ENCODE peak calls at places on chromosome 7, in seven cellular contexts. C, F, G, J, V, E and M are unnamed samples.

GRCh38 chr7:32761451-32762320 is 129.9 kb downstream of the KBTBD2 start:
- DNase-seq in E (no peak), C (no peak), V (no peak), G (no peak), J (no peak), F (no peak), M (no peak)

GRCh38 chr7:70554646-70555045 is 577.3 kb upstream of the GALNT17 start:
- DNase-seq in G (no peak), V (no peak), C (no peak), F (no peak), J (no peak), E (no peak), M (no peak)

GRCh38 chr7:30681262-30682130 is 760 bp downstream of the CRHR2 start:
- DNase-seq in G (no peak), J (no peak), E (no peak), C (no peak), V (no peak), F (no peak), M (no peak)

GRCh38 chr7:50826371-50827172 is 43.9 kb upstream of the GRB10 start:
- DNase-seq in J (peak; percentile 59), E (no peak), V (no peak), C (peak; percentile 66), F (no peak), G (no peak), M (no peak)

GRCh38 chr7:36775061-36775631 is 50.9 kb upstream of the AOAH start:
- DNase-seq in E (no peak), G (no peak), J (no peak), C (no peak), V (no peak), F (no peak), M (no peak)

GRCh38 chr7:16416289-16417282 is 4.8 kb downstream of the CRPPA start:
- DNase-seq in F (no peak), C (no peak), G (no peak), E (no peak), J (no peak), V (no peak), M (no peak)

GRCh38 chr7:2986561-2986960 is 57.1 kb downstream of the CARD11 start:
- DNase-seq in G (no peak), E (no peak), J (no peak), V (no peak), C (no peak), F (no peak), M (no peak)

GRCh38 chr7:133248901-133249300 is 4.0 kb upstream of the EXOC4 start:
- DNase-seq in C (no peak), G (no peak), V (no peak), E (no peak), F (no peak), J (no peak), M (no peak)

GRCh38 chr7:73703985-73704639 is 15.4 kb downstream of the STX1A start:
- DNase-seq in C (no peak), J (no peak), F (no peak), V (no peak), G (no peak), E (no peak), M (no peak)

GRCh38 chr7:43646603-43647313 is 63.9 kb downstream of the STK17A start:
- DNase-seq in C (no peak), G (no peak), E (no peak), V (no peak), F (no peak), J (no peak), M (no peak)
- H3K4me1 ChIP-seq in C (peaks cover 42% of the 10 kb centered on the region), G (peaks cover 67% of the 10 kb centered on the region), E (peaks cover 9% of the 10 kb centered on the region), V (peaks cover 83% of the 10 kb centered on the region), F (peaks cover 99% of the 10 kb centered on the region), J (peaks cover 51% of the 10 kb centered on the region), M (peaks cover 93% of the 10 kb centered on the region)

GRCh38 chr7:137993395-137993743 is 8.5 kb downstream of the CREB3L2 start:
- DNase-seq in E (no peak), V (peak; percentile 10), G (no peak), F (no peak), C (no peak), J (no peak), M (no peak)

GRCh38 chr7:137996871-137997270 is 5.0 kb downstream of the CREB3L2 start:
- DNase-seq in V (no peak), J (no peak), C (no peak), E (no peak), G (no peak), F (no peak), M (no peak)

GRCh38 chr7:137998250-137998649 is 3.6 kb downstream of the CREB3L2 start:
- DNase-seq in G (no peak), F (no peak), C (no peak), J (no peak), E (no peak), V (no peak), M (no peak)

GRCh38 chr7:137994091-137994688 is 7.7 kb downstream of the CREB3L2 start:
- DNase-seq in F (no peak), V (peak; percentile 19), J (no peak), G (no peak), C (no peak), E (no peak), M (no peak)

DNA sequence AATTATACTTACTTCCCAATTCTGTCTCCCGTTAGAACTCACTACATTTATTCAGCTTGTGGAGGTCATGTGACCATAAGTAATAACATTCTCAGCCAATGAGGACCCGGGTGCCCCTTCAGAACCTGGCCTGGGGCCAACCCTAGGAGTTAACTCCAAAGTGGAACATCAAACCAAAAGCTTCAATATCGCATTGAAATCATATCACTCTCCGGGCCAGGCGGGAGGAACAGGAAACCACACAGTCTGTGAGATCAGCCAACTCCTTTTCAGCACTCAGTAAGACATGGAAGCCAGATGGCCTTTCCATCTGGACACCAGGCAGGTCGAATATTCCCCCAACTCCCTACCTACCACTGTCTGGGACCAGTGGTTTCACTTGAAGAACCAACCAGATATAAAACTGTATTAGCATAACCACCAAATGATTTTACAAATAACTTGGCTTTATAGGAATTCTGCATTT is 5.5 kb downstream of the CREB3L2 start:
- DNase-seq in G (peak; percentile 44), V (peak; percentile 51), F (no peak), E (no peak), C (no peak), J (no peak), M (no peak)
- H3K4me3 ChIP-seq in G (no peak overlapping the region), V (peak overlapping the region; percentile 21), F (no peak overlapping the region), E (no peak overlapping the region), C (peak overlapping the region; percentile 71), J (no peak overlapping the region), M (no peak overlapping the region)

DNA sequence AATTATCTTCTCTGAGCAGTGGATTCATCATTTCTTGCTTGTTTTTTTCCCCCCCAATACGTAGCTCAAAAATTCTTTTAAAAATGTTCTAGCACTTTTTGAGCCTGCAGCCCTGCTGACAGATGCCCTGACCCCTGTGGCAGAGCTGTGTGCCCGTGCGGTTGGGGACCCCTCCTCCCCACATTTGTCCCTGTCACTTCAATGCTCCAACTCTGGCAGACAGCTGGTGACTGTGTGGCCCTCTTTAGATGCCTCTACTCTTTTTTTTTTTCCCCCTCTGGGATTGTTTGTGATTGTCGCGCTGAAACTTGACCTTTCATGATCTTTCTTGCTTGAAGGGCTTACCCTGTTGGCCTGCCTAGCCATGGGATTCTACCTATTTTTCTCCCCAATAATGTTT is 214.1 kb downstream of the TMEM178B start:
- DNase-seq in F (no peak), J (no peak), E (no peak), C (no peak), V (no peak), G (no peak), M (no peak)
- H3K4me1 ChIP-seq in F (peaks cover 12% of the 10 kb centered on the region), J (no peaks in the 10 kb centered on the region), E (no peaks in the 10 kb centered on the region), C (no peaks in the 10 kb centered on the region), V (no peaks in the 10 kb centered on the region), G (no peaks in the 10 kb centered on the region), M (no peaks in the 10 kb centered on the region)

GRCh38 chr7:9192969-9193368 is 759.6 kb downstream of the NXPH1 start:
- DNase-seq in E (no peak), J (no peak), G (no peak), C (no peak), V (no peak), F (no peak), M (no peak)

GRCh38 chr7:9186730-9187129 is 753.3 kb downstream of the NXPH1 start:
- DNase-seq in C (no peak), F (no peak), E (no peak), V (no peak), G (no peak), J (no peak), M (no peak)

GRCh38 chr7:9189683-9190082 is 756.3 kb downstream of the NXPH1 start:
- DNase-seq in E (no peak), F (no peak), C (no peak), V (no peak), J (no peak), G (no peak), M (no peak)
- H3K4me3 ChIP-seq in E (no peak overlapping the region), F (no peak overlapping the region), C (no peak overlapping the region), V (no peak overlapping the region), J (no peak overlapping the region), G (no peak overlapping the region), M (no peak overlapping the region)

GRCh38 chr7:7968544-7969305 is at the start of gene GLCCI1:
- DNase-seq in V (peak; percentile 96), G (peak; percentile 97), C (peak; percentile 98), J (peak; percentile 66), F (peak; percentile 96), E (peak; percentile 98), M (peak; percentile 97)
- H3K4me1 ChIP-seq in V (peaks cover 30% of the 10 kb centered on the region), G (peaks cover 31% of the 10 kb centered on the region), C (no peaks in the 10 kb centered on the region), J (peaks cover 3% of the 10 kb centered on the region), F (peaks cover 50% of the 10 kb centered on the region), E (no peaks in the 10 kb centered on the region), M (peaks cover 35% of the 10 kb centered on the region)

DNA sequence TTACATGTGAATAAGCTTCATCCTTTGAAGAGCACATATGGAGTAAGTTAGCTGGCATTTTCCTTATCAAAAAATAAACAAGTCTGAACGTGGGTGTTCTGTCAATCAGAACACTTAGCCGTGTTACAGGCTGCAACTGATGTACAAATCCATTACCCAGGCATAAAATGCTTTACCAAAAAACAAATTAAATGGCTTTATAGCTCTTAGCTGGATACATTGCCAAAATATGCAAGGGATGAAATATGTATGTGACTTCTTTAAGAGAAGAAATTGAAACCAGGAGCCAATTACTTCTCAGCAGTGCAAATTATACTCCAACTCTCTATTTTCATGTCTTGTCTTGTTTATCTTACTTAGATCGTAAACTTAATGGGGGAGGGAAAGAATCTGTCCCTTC is 214.8 kb downstream of the DGKB start:
- DNase-seq in F (no peak), G (no peak), J (no peak), E (no peak), C (no peak), V (no peak), M (no peak)
- H3K4me3 ChIP-seq in F (no peak overlapping the region), G (no peak overlapping the region), J (no peak overlapping the region), E (no peak overlapping the region), C (no peak overlapping the region), V (no peak overlapping the region), M (no peak overlapping the region)

DNA sequence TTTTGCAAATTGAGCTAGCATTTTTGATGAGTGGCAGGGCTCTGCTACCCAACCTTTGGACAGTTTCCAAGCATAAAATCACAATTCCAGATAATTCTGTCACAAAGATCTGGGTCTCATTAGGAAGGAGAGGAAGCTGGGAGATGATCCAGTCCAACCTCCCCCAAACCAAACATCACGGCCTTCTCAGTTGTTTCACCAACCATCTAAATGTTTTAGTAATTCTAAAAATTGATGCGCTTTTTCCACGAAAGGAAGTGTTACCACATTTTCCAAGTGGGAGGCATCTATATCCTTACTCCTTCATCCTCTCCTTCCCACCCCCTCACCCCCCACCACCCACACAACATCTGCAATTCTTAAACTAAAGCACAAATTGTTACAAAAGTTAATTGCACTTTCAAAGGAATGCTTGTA is 108.3 kb downstream of the EGFR start:
- DNase-seq in F (no peak), C (no peak), J (no peak), G (no peak), E (no peak), V (no peak), M (no peak)
- H3K4me1 ChIP-seq in F (no peaks in the 10 kb centered on the region), C (peaks cover 23% of the 10 kb centered on the region), J (peaks cover 96% of the 10 kb centered on the region), G (peaks cover 52% of the 10 kb centered on the region), E (peaks cover 16% of the 10 kb centered on the region), V (peaks cover 77% of the 10 kb centered on the region), M (no peaks in the 10 kb centered on the region)

GRCh38 chr7:84939888-84940287 is 247.0 kb downstream of the SEMA3D start:
- DNase-seq in F (no peak), C (no peak), E (no peak), J (no peak), V (no peak), G (no peak), M (no peak)
- H3K4me3 ChIP-seq in F (no peak overlapping the region), C (no peak overlapping the region), E (no peak overlapping the region), J (no peak overlapping the region), V (no peak overlapping the region), G (no peak overlapping the region), M (no peak overlapping the region)